ENCODE peak calls at places on chromosomes 7 and 10, in ten cellular contexts. H is AG09309; N is epithelial cell of esophagus; Z is T-cell; J is stimulated activated naive B cell treated with anti-CD40 and anti-IgM and Interleukin-4, amounts not matched to agents 10 μg/mL and 1 μg/mL and 100 μg/mL, for 72 hours; V is epithelial cell of proximal tubule; A is NCI-H774; X is A549; K is neural crest cell; W is GDM1. R is an unnamed sample.

GRCh38 chr10:24703700-24704099 is 20.0 kb downstream of the ARHGAP21 start:
- DNase-seq in N (no peak), V (no peak), X (no peak), K (no peak), Z (no peak), A (no peak), J (no peak), W (no peak), H (peak), R (no peak)

GRCh38 chr7:47228386-47229014 is 353.4 kb downstream of the TNS3 start:
- DNase-seq in V (no peak), K (no peak), J (no peak), A (no peak), X (peak), N (no peak), Z (no peak), W (no peak), H (no peak), R (no peak)

GRCh38 chr10:125064681-125065492 is 95.5 kb downstream of the CTBP2 start:
- DNase-seq in W (no peak), J (peak), A (no peak), H (peak), K (no peak), X (no peak), Z (no peak), V (peak), N (peak), R (no peak)

GRCh38 chr10:73358331-73359279 is at the start of gene CFAP70:
- DNase-seq in H (peak), Z (peak), N (peak), V (peak), J (peak), A (peak), W (peak), X (peak), K (peak), R (peak)

GRCh38 chr7:45594780-45595535 is 20.8 kb downstream of the ADCY1 start:
- DNase-seq in N (no peak), J (no peak), V (no peak), K (peak), Z (no peak), H (no peak), W (no peak), A (no peak), X (no peak), R (no peak)

GRCh38 chr7:41478187-41478586 is 224.7 kb downstream of the INHBA start:
- DNase-seq in W (no peak), H (no peak), A (no peak), N (no peak), V (no peak), X (no peak), Z (no peak), K (no peak), J (no peak), R (no peak)

GRCh38 chr7:93890464-93891068 is at the start of gene TFPI2:
- DNase-seq in W (no peak), K (peak), N (peak), J (peak), A (no peak), H (no peak), Z (no peak), X (peak), V (peak), R (peak)

GRCh38 chr10:69179089-69179742 is 818 bp upstream of the SUPV3L1 start:
- DNase-seq in X (no peak), V (no peak), W (peak), A (peak), J (no peak), H (peak), K (no peak), Z (peak), N (no peak), R (peak)

GRCh38 chr7:64312826-64313225 is 935 bp upstream of the ZNF736 start:
- DNase-seq in K (no peak), Z (no peak), A (no peak), V (no peak), H (no peak), J (no peak), N (peak), W (no peak), X (no peak), R (no peak)

R was measured in HuH-7.